ENCODE peak calls at places on chromosomes 6 and 20, in ten cellular contexts. One of them, this sample, is unnamed.

GRCh38 chr6:157396026-157396425 is 15.0 kb downstream of the ZDHHC14 start:
- DNase-seq in AG04450: no peak
- DNase-seq in astrocyte: no peak
- DNase-seq in GM23338: no peak
- DNase-seq in AG09309: no peak
- DNase-seq in BJ: no peak
- DNase-seq in psoas muscle: no peak
- DNase-seq in astrocyte of the spinal cord: no peak
- DNase-seq in OCI-LY7: no peak
- DNase-seq in lung: no peak
- DNase-seq in this sample: no peak

GRCh38 chr6:155523821-155524238 is 68.2 kb upstream of the NOX3 start:
- DNase-seq in AG04450: no peak
- DNase-seq in astrocyte: no peak
- DNase-seq in GM23338: peak; percentile 58
- DNase-seq in AG09309: no peak
- DNase-seq in BJ: no peak
- DNase-seq in psoas muscle: no peak
- DNase-seq in astrocyte of the spinal cord: peak; percentile 52
- DNase-seq in OCI-LY7: no peak
- DNase-seq in lung: no peak
- DNase-seq in this sample: no peak

GRCh38 chr20:41174373-41174772 is 37.0 kb downstream of the PLCG1 start:
- DNase-seq in AG04450: no peak
- DNase-seq in astrocyte: no peak
- DNase-seq in GM23338: no peak
- DNase-seq in AG09309: no peak
- DNase-seq in BJ: no peak
- DNase-seq in psoas muscle: peak; percentile 12
- DNase-seq in astrocyte of the spinal cord: no peak
- DNase-seq in OCI-LY7: no peak
- DNase-seq in lung: peak; percentile 26
- DNase-seq in this sample: no peak

GRCh38 chr20:37411408-37412306 is 65.7 kb downstream of the SRC start:
- DNase-seq in AG04450: no peak
- DNase-seq in astrocyte: no peak
- DNase-seq in GM23338: peak; percentile 66
- DNase-seq in AG09309: no peak
- DNase-seq in BJ: no peak
- DNase-seq in psoas muscle: no peak
- DNase-seq in astrocyte of the spinal cord: no peak
- DNase-seq in OCI-LY7: no peak
- DNase-seq in lung: no peak
- DNase-seq in this sample: peak; percentile 73

GRCh38 chr6:121143476-121143875 is 190.8 kb downstream of the TBC1D32 start:
- DNase-seq in AG04450: no peak
- DNase-seq in astrocyte: peak; percentile 22
- DNase-seq in GM23338: no peak
- DNase-seq in AG09309: no peak
- DNase-seq in BJ: no peak
- DNase-seq in psoas muscle: no peak
- DNase-seq in astrocyte of the spinal cord: no peak
- DNase-seq in OCI-LY7: no peak
- DNase-seq in lung: no peak
- DNase-seq in this sample: no peak

GRCh38 chr6:101921829-101922450 is 528.4 kb downstream of the GRIK2 start:
- DNase-seq in AG04450: no peak
- DNase-seq in astrocyte: no peak
- DNase-seq in GM23338: no peak
- DNase-seq in AG09309: no peak
- DNase-seq in BJ: no peak
- DNase-seq in psoas muscle: no peak
- DNase-seq in astrocyte of the spinal cord: no peak
- DNase-seq in OCI-LY7: no peak
- DNase-seq in lung: no peak
- DNase-seq in this sample: no peak

GRCh38 chr20:14404515-14404914 is 67.1 kb upstream of the FLRT3 start:
- DNase-seq in AG04450: no peak
- DNase-seq in astrocyte: no peak
- DNase-seq in GM23338: no peak
- DNase-seq in AG09309: no peak
- DNase-seq in BJ: no peak
- DNase-seq in psoas muscle: no peak
- DNase-seq in astrocyte of the spinal cord: no peak
- DNase-seq in OCI-LY7: no peak
- DNase-seq in lung: no peak
- DNase-seq in this sample: no peak

GRCh38 chr20:52630138-52630537 is 342.0 kb upstream of the TSHZ2 start:
- DNase-seq in AG04450: no peak
- DNase-seq in astrocyte: no peak
- DNase-seq in GM23338: no peak
- DNase-seq in AG09309: no peak
- DNase-seq in BJ: no peak
- DNase-seq in psoas muscle: no peak
- DNase-seq in astrocyte of the spinal cord: no peak
- DNase-seq in OCI-LY7: no peak
- DNase-seq in lung: no peak
- DNase-seq in this sample: no peak

GRCh38 chr6:53065266-53066058 is at the start of gene FBXO9:
- DNase-seq in AG04450: no peak
- DNase-seq in astrocyte: no peak
- DNase-seq in GM23338: peak; percentile 69
- DNase-seq in AG09309: no peak
- DNase-seq in BJ: no peak
- DNase-seq in psoas muscle: peak; percentile 88
- DNase-seq in astrocyte of the spinal cord: no peak
- DNase-seq in OCI-LY7: peak; percentile 79
- DNase-seq in lung: peak; percentile 68
- DNase-seq in this sample: peak; percentile 47

GRCh38 chr20:23293689-23294088 is 56.9 kb upstream of the NXT1 start:
- DNase-seq in AG04450: no peak
- DNase-seq in astrocyte: no peak
- DNase-seq in GM23338: no peak
- DNase-seq in AG09309: no peak
- DNase-seq in BJ: no peak
- DNase-seq in psoas muscle: no peak
- DNase-seq in astrocyte of the spinal cord: no peak
- DNase-seq in OCI-LY7: no peak
- DNase-seq in lung: peak; percentile 41
- DNase-seq in this sample: no peak

GRCh38 chr6:31711233-31711632 is 3.9 kb upstream of the LY6G6D start:
- DNase-seq in AG04450: no peak
- DNase-seq in astrocyte: no peak
- DNase-seq in GM23338: no peak
- DNase-seq in AG09309: no peak
- DNase-seq in BJ: no peak
- DNase-seq in psoas muscle: no peak
- DNase-seq in astrocyte of the spinal cord: no peak
- DNase-seq in OCI-LY7: no peak
- DNase-seq in lung: no peak
- DNase-seq in this sample: no peak

GRCh38 chr6:168671863-168672546 is 231.0 kb downstream of the SMOC2 start:
- DNase-seq in AG04450: no peak
- DNase-seq in astrocyte: no peak
- DNase-seq in GM23338: no peak
- DNase-seq in AG09309: no peak
- DNase-seq in BJ: no peak
- DNase-seq in psoas muscle: no peak
- DNase-seq in astrocyte of the spinal cord: no peak
- DNase-seq in OCI-LY7: no peak
- DNase-seq in lung: no peak
- DNase-seq in this sample: no peak

GRCh38 chr6:116450769-116451740 is 10.1 kb upstream of the CALHM6 start:
- DNase-seq in AG04450: no peak
- DNase-seq in astrocyte: no peak
- DNase-seq in GM23338: peak; percentile 19
- DNase-seq in AG09309: no peak
- DNase-seq in BJ: no peak
- DNase-seq in psoas muscle: no peak
- DNase-seq in astrocyte of the spinal cord: no peak
- DNase-seq in OCI-LY7: peak; percentile 19
- DNase-seq in lung: no peak
- DNase-seq in this sample: no peak

DNA sequence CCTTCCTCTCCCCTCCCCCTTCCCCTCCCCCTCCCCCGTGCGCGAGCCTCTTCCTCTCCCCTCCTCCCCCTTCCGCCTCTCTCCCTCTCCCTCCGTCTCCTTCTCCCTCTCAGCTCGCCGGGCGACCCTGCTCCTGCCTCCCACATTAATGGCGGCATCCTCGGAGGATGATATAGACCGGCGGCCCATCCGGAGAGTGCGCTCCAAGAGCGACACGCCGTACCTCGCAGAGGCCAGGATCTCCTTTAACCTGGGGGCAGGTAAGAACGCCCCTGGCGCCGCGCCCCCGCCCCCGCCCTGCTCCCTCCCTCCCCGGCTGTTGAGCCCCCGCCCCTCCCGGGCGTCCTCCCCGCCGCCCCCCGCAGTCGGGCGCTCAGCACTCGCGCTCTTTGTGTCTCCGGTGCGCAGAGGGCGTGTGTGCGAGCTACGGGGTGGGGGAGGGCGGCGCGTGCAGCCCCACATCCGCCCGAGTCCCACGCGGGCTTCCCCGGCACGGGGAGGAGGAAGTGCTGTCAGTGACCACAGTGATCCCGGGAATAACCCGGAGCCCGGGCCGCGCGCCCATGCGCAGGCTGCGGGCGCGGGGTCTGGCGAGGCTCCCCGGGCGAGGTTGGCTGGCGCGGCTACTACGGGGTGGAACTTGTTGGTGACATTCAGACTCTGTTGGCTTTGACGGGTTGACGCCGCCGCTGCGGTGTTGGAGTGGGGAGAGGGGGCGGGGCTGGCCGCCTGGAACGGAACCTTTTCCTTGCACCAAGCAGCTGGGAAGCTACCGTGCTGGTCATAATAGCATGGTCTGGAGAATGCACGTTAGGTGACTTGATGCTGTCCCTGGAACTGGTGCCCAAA is 33.2 kb downstream of the PHACTR1 start:
- DNase-seq in AG04450: no peak
- DNase-seq in astrocyte: no peak
- DNase-seq in GM23338: peak; percentile 82
- DNase-seq in AG09309: no peak
- DNase-seq in BJ: no peak
- DNase-seq in psoas muscle: no peak
- DNase-seq in astrocyte of the spinal cord: no peak
- DNase-seq in OCI-LY7: no peak
- DNase-seq in lung: no peak
- DNase-seq in this sample: no peak
- H3K4me3 ChIP-seq in AG04450: no peak overlapping the region
- H3K4me3 ChIP-seq in astrocyte: no peak overlapping the region
- H3K4me3 ChIP-seq in GM23338: peak overlapping the region; percentile 90
- H3K4me3 ChIP-seq in AG09309: no peak overlapping the region
- H3K4me3 ChIP-seq in BJ: peak overlapping the region; percentile 49
- H3K4me3 ChIP-seq in psoas muscle: peak overlapping the region; percentile 28
- H3K4me3 ChIP-seq in astrocyte of the spinal cord: peak overlapping the region; percentile 10
- H3K4me3 ChIP-seq in OCI-LY7: no peak overlapping the region
- H3K4me3 ChIP-seq in lung: no peak overlapping the region
- H3K4me3 ChIP-seq in this sample: no peak overlapping the region

GRCh38 chr6:113632220-113632864 is 224.8 kb upstream of the MARCKS start:
- DNase-seq in AG04450: no peak
- DNase-seq in astrocyte: peak; percentile 93
- DNase-seq in GM23338: no peak
- DNase-seq in AG09309: peak; percentile 86
- DNase-seq in BJ: peak; percentile 49
- DNase-seq in psoas muscle: peak; percentile 79
- DNase-seq in astrocyte of the spinal cord: peak; percentile 79
- DNase-seq in OCI-LY7: peak; percentile 27
- DNase-seq in lung: peak; percentile 29
- DNase-seq in this sample: no peak
- H3K4me3 ChIP-seq in AG04450: peak overlapping the region; percentile 37
- H3K4me3 ChIP-seq in astrocyte: peak overlapping the region; percentile 38
- H3K4me3 ChIP-seq in GM23338: no peak overlapping the region
- H3K4me3 ChIP-seq in AG09309: peak overlapping the region; percentile 26
- H3K4me3 ChIP-seq in BJ: no peak overlapping the region
- H3K4me3 ChIP-seq in psoas muscle: peak overlapping the region; percentile 69
- H3K4me3 ChIP-seq in astrocyte of the spinal cord: peak overlapping the region; percentile 6
- H3K4me3 ChIP-seq in OCI-LY7: no peak overlapping the region
- H3K4me3 ChIP-seq in lung: no peak overlapping the region
- H3K4me3 ChIP-seq in this sample: no peak overlapping the region

DNA sequence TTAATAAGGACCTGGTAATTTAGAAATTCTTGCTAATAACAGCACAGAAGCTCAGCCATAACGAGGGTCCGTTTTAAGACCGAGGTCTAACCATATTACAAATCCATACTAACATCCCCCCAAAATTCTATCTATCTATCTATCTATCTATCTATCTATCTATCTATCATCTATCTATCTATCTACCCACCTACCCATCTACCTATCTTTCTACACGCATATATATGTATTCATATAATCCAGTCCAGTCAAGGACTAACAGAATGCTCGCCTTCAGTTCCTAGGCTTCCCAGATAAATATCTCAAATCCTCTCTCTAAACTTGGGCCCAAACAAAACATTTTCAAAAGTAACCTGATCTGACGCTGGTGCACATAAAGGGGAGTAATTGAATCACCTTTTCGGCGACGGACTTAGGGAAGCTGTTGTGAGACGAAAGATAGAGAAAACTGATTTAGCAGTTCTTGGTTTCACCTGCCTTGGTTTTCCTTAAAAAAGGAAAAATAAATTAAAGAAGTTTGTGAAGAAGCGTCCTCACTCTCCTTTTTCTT is 14.5 kb downstream of the HMGN4 start:
- DNase-seq in AG04450: no peak
- DNase-seq in astrocyte: no peak
- DNase-seq in GM23338: no peak
- DNase-seq in AG09309: no peak
- DNase-seq in BJ: no peak
- DNase-seq in psoas muscle: no peak
- DNase-seq in astrocyte of the spinal cord: no peak
- DNase-seq in OCI-LY7: peak; percentile 26
- DNase-seq in lung: no peak
- DNase-seq in this sample: no peak
- H3K4me3 ChIP-seq in AG04450: peak overlapping the region; percentile 62
- H3K4me3 ChIP-seq in astrocyte: peak overlapping the region; percentile 54
- H3K4me3 ChIP-seq in GM23338: peak overlapping the region; percentile 70
- H3K4me3 ChIP-seq in AG09309: peak overlapping the region; percentile 45
- H3K4me3 ChIP-seq in BJ: peak overlapping the region; percentile 35
- H3K4me3 ChIP-seq in psoas muscle: peak overlapping the region; percentile 67
- H3K4me3 ChIP-seq in astrocyte of the spinal cord: peak overlapping the region; percentile 52
- H3K4me3 ChIP-seq in OCI-LY7: peak overlapping the region; percentile 80
- H3K4me3 ChIP-seq in lung: no peak overlapping the region
- H3K4me3 ChIP-seq in this sample: peak overlapping the region; percentile 95

GRCh38 chr6:16774437-16774836 is 13.2 kb upstream of the ATXN1 start:
- DNase-seq in AG04450: no peak
- DNase-seq in astrocyte: no peak
- DNase-seq in GM23338: no peak
- DNase-seq in AG09309: no peak
- DNase-seq in BJ: no peak
- DNase-seq in psoas muscle: no peak
- DNase-seq in astrocyte of the spinal cord: no peak
- DNase-seq in OCI-LY7: no peak
- DNase-seq in lung: no peak
- DNase-seq in this sample: no peak
- H3K4me3 ChIP-seq in AG04450: no peak overlapping the region
- H3K4me3 ChIP-seq in astrocyte: no peak overlapping the region
- H3K4me3 ChIP-seq in GM23338: no peak overlapping the region
- H3K4me3 ChIP-seq in AG09309: no peak overlapping the region
- H3K4me3 ChIP-seq in BJ: no peak overlapping the region
- H3K4me3 ChIP-seq in psoas muscle: no peak overlapping the region
- H3K4me3 ChIP-seq in astrocyte of the spinal cord: no peak overlapping the region
- H3K4me3 ChIP-seq in OCI-LY7: no peak overlapping the region
- H3K4me3 ChIP-seq in lung: no peak overlapping the region
- H3K4me3 ChIP-seq in this sample: no peak overlapping the region